ENCODE peak calls at places on chromosomes 7 and 10, in seven cellular contexts. E, N, Y, W, P, T and B are unnamed samples.

GRCh38 chr7:157613575-157614322 is 276.9 kb downstream of the DNAJB6 start:
- DNase-seq in T (no peak), W (no peak), N (no peak), P (no peak), E (peak), Y (no peak), B (no peak)

GRCh38 chr7:135512135-135512887 is 2.4 kb upstream of the CNOT4 start:
- DNase-seq in Y (peak), W (no peak), P (peak), E (peak), T (no peak), N (peak), B (peak)

GRCh38 chr10:122861724-122862161 is 16.1 kb upstream of the CUZD1 start:
- DNase-seq in Y (no peak), T (no peak), P (peak), W (no peak), N (no peak), E (peak), B (peak)

GRCh38 chr10:60434418-60435046 is 44.9 kb upstream of the ANK3 start:
- DNase-seq in Y (peak), N (no peak), T (no peak), W (peak), E (peak), P (peak), B (peak)

GRCh38 chr7:133061792-133062191 is 20.1 kb downstream of the CHCHD3 start:
- DNase-seq in N (no peak), E (no peak), P (no peak), W (no peak), T (no peak), Y (no peak), B (no peak)

GRCh38 chr10:103925591-103925990 is 7.6 kb upstream of the STN1 start:
- DNase-seq in P (no peak), T (no peak), N (no peak), W (no peak), Y (no peak), E (no peak), B (no peak)

GRCh38 chr10:61919646-61920215 is 18.2 kb downstream of the ARID5B start:
- DNase-seq in T (no peak), P (no peak), Y (no peak), E (no peak), N (no peak), W (no peak), B (no peak)

GRCh38 chr7:155645652-155646051 is 1.2 kb downstream of the RBM33 start:
- DNase-seq in P (no peak), N (no peak), T (no peak), Y (no peak), W (no peak), E (no peak), B (peak)

GRCh38 chr7:114791771-114792170 is 130.1 kb upstream of the MDFIC start:
- DNase-seq in N (no peak), P (no peak), Y (peak), E (no peak), T (no peak), W (no peak), B (no peak)

GRCh38 chr7:101018271-101019167 is 1.4 kb upstream of the MUC17 start:
- DNase-seq in T (no peak), W (no peak), N (no peak), Y (no peak), E (no peak), P (no peak), B (no peak)

GRCh38 chr10:34988397-34989067 is 101.6 kb downstream of the CUL2 start:
- DNase-seq in T (no peak), W (no peak), E (no peak), N (no peak), Y (no peak), P (no peak), B (no peak)

GRCh38 chr10:28020993-28021982 is 22.4 kb upstream of the ODAD2 start:
- DNase-seq in Y (no peak), N (no peak), E (no peak), W (no peak), T (no peak), P (no peak), B (no peak)

GRCh38 chr10:4281207-4281825 is 496.3 kb upstream of the KLF6 start:
- DNase-seq in Y (no peak), E (no peak), N (no peak), W (no peak), P (peak), T (no peak), B (no peak)

GRCh38 chr7:104052979-104053378 is 63.5 kb upstream of the RELN start:
- DNase-seq in P (no peak), N (no peak), Y (no peak), W (no peak), E (no peak), T (no peak), B (no peak)

GRCh38 chr10:98041352-98042043 is 11.1 kb upstream of the CRTAC1 start:
- DNase-seq in W (peak), N (peak), E (peak), Y (peak), T (peak), P (peak), B (peak)

GRCh38 chr7:27193335-27194001 is 6.4 kb downstream of the HOXA13 start:
- DNase-seq in T (no peak), P (no peak), W (peak), N (no peak), Y (no peak), E (no peak), B (no peak)

GRCh38 chr7:142114207-142114606 is 2.7 kb downstream of the MGAM2 start:
- DNase-seq in E (no peak), Y (no peak), N (no peak), P (no peak), T (no peak), W (no peak), B (no peak)

GRCh38 chr10:124725171-124725631 is 19.0 kb downstream of the FAM53B start:
- DNase-seq in T (no peak), N (no peak), Y (no peak), P (no peak), W (no peak), E (no peak), B (no peak)

GRCh38 chr10:123013456-123014419 is 4.9 kb downstream of the ACADSB start:
- DNase-seq in N (no peak), E (no peak), Y (no peak), T (no peak), W (no peak), P (peak), B (no peak)

GRCh38 chr7:26293569-26294308 is 2.1 kb downstream of the SNX10 start:
- DNase-seq in E (no peak), Y (no peak), P (peak), T (peak), N (no peak), W (peak), B (no peak)

GRCh38 chr10:101041252-101041761 is 10.3 kb downstream of the SFXN3 start:
- DNase-seq in P (peak), T (peak), N (peak), W (peak), E (peak), Y (peak), B (peak)

GRCh38 chr7:99146979-99147378 is 3.1 kb upstream of the SMURF1 start:
- DNase-seq in E (no peak), Y (no peak), N (no peak), W (no peak), P (no peak), T (no peak), B (no peak)